ENCODE peak calls at places on chromosomes 12 and 14, in nine cellular contexts. S, A, Y, G, J, I, Q, F and L are unnamed samples. For H3K4me1, the result is how much of the 10 kb centered on the place peaks cover.

GRCh38 chr12:81450920-81451739 is 308.0 kb downstream of the PPFIA2 start:
- DNase-seq in S (peak), A (peak), Y (peak), G (peak), J (no peak), I (no peak), Q (peak), F (no peak), L (peak)

GRCh38 chr14:32019271-32019670 is 57.8 kb upstream of the ARHGAP5 start:
- DNase-seq in S (no peak), A (no peak), Y (no peak), G (no peak), J (no peak), I (no peak), Q (no peak), F (no peak), L (no peak)

GRCh38 chr12:116601524-116601923 is 42.3 kb downstream of the MAP1LC3B2 start:
- DNase-seq in S (peak), A (no peak), Y (no peak), G (no peak), J (no peak), I (no peak), Q (no peak), F (no peak), L (no peak)

GRCh38 chr12:127785535-127785934 is 481.4 kb upstream of the TMEM132C start:
- DNase-seq in S (peak), A (no peak), Y (no peak), G (no peak), J (no peak), I (no peak), Q (no peak), F (no peak), L (no peak)

GRCh38 chr12:48881652-48882324 is 16.1 kb upstream of the RND1 start:
- DNase-seq in S (no peak), A (no peak), Y (no peak), G (no peak), J (no peak), I (no peak), Q (no peak), F (no peak), L (no peak)

GRCh38 chr12:103858953-103859601 is 18.0 kb upstream of the NT5DC3 start:
- DNase-seq in S (peak), A (peak), Y (no peak), G (no peak), J (peak), I (peak), Q (no peak), F (no peak), L (peak)

GRCh38 chr14:24943024-24943423 is 106.9 kb downstream of the STXBP6 start:
- DNase-seq in S (no peak), A (no peak), Y (no peak), G (no peak), J (peak), I (peak), Q (no peak), F (no peak), L (no peak)

GRCh38 chr12:115871714-115872113 is 405.8 kb downstream of the MED13L start:
- DNase-seq in S (peak), A (peak), Y (peak), G (peak), J (no peak), I (no peak), Q (peak), F (no peak), L (peak)

GRCh38 chr14:78399316-78399889 is 229.2 kb downstream of the NRXN3 start:
- DNase-seq in S (peak), A (peak), Y (peak), G (peak), J (no peak), I (no peak), Q (no peak), F (no peak), L (peak)

GRCh38 chr12:14514154-14514842 is 53.4 kb downstream of the PLBD1 start:
- DNase-seq in S (peak), A (peak), Y (peak), G (peak), J (no peak), I (no peak), Q (peak), F (no peak), L (peak)

GRCh38 chr12:104596128-104596799 is 139.5 kb downstream of the CHST11 start:
- DNase-seq in S (no peak), A (peak), Y (no peak), G (no peak), J (no peak), I (peak), Q (no peak), F (no peak), L (no peak)

GRCh38 chr12:4855121-4855924 is 54.4 kb upstream of the KCNA1 start:
- DNase-seq in S (peak), A (peak), Y (peak), G (peak), J (no peak), I (peak), Q (peak), F (peak), L (peak)

GRCh38 chr14:63644741-63645140 is 3.1 kb upstream of the WDR89 start:
- DNase-seq in S (peak), A (no peak), Y (no peak), G (no peak), J (no peak), I (no peak), Q (no peak), F (no peak), L (no peak)

GRCh38 chr12:104351023-104351983 is 47.8 kb downstream of the EID3 start:
- DNase-seq in S (no peak), A (no peak), Y (no peak), G (peak), J (no peak), I (no peak), Q (no peak), F (no peak), L (no peak)

GRCh38 chr14:22918519-22918808 is 485 bp downstream of the RBM23 start:
- DNase-seq in S (no peak), A (no peak), Y (no peak), G (no peak), J (no peak), I (no peak), Q (peak), F (no peak), L (no peak)
- H3K4me1 ChIP-seq in S (under half), A (under half), Y (under half), G (under half), J (under half), I (under half), Q (under half), F (under half), L (under half)

GRCh38 chr12:10163084-10163483 is 8.8 kb downstream of the OLR1 start:
- DNase-seq in S (no peak), A (no peak), Y (no peak), G (no peak), J (no peak), I (no peak), Q (no peak), F (no peak), L (no peak)
- H3K4me1 ChIP-seq in S (under half), A (under half), Y (under half), G (under half), J (under half), I (under half), Q (under half), F (under half), L (under half)

GRCh38 chr12:6235906-6236640 is 35.9 kb downstream of the CD9 start:
- DNase-seq in S (no peak), A (no peak), Y (no peak), G (no peak), J (no peak), I (no peak), Q (no peak), F (no peak), L (no peak)

GRCh38 chr12:6233121-6233971 is 33.1 kb downstream of the CD9 start:
- DNase-seq in S (no peak), A (peak), Y (no peak), G (no peak), J (peak), I (no peak), Q (no peak), F (no peak), L (no peak)

GRCh38 chr12:6235499-6235898 is 35.3 kb downstream of the CD9 start:
- DNase-seq in S (peak), A (peak), Y (peak), G (no peak), J (no peak), I (no peak), Q (no peak), F (no peak), L (peak)

GRCh38 chr12:6234906-6235305 is 34.7 kb downstream of the CD9 start:
- DNase-seq in S (no peak), A (no peak), Y (no peak), G (no peak), J (no peak), I (no peak), Q (no peak), F (no peak), L (no peak)

DNA sequence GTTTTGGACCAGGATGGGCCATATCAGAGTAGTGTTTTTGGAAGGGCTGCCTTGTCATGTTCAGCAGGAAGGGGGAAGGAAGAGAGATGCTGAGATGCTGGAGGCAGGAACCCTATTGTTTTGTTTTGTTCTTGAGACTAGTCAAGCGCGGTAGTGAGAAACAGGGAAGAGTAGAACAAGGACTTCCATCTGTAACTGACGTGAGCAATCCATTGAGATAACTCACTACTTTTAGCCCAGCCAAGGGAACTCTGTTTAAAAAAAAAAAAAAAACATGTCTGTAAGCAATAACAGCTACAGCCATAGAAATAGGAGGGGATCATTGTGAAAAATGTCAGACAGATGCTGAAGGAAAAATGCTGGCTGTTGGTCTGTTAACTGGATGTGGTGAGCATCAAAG is 34.0 kb downstream of the CD9 start:
- DNase-seq in S (no peak), A (no peak), Y (no peak), G (no peak), J (no peak), I (no peak), Q (no peak), F (no peak), L (no peak)
- H3K4me1 ChIP-seq in S (under half), A (half or more), Y (under half), G (under half), J (under half), I (half or more), Q (under half), F (under half), L (half or more)

GRCh38 chr12:1828863-1829262 is 8.5 kb downstream of the LRTM2 start:
- DNase-seq in S (no peak), A (no peak), Y (no peak), G (peak), J (peak), I (no peak), Q (no peak), F (no peak), L (no peak)

GRCh38 chr12:1827806-1828805 is 7.7 kb downstream of the LRTM2 start:
- DNase-seq in S (no peak), A (no peak), Y (no peak), G (no peak), J (peak), I (no peak), Q (no peak), F (no peak), L (no peak)

GRCh38 chr12:1825382-1826102 is 5.2 kb downstream of the LRTM2 start:
- DNase-seq in S (no peak), A (no peak), Y (no peak), G (peak), J (no peak), I (no peak), Q (no peak), F (no peak), L (no peak)

GRCh38 chr12:1826867-1827705 is 6.7 kb downstream of the LRTM2 start:
- DNase-seq in S (no peak), A (no peak), Y (no peak), G (peak), J (peak), I (no peak), Q (no peak), F (no peak), L (no peak)

GRCh38 chr12:1826401-1826800 is 6.0 kb downstream of the LRTM2 start:
- DNase-seq in S (no peak), A (no peak), Y (no peak), G (no peak), J (no peak), I (no peak), Q (no peak), F (no peak), L (no peak)
- H3K4me1 ChIP-seq in S (under half), A (under half), Y (under half), G (under half), J (under half), I (under half), Q (under half), F (under half), L (under half)

DNA sequence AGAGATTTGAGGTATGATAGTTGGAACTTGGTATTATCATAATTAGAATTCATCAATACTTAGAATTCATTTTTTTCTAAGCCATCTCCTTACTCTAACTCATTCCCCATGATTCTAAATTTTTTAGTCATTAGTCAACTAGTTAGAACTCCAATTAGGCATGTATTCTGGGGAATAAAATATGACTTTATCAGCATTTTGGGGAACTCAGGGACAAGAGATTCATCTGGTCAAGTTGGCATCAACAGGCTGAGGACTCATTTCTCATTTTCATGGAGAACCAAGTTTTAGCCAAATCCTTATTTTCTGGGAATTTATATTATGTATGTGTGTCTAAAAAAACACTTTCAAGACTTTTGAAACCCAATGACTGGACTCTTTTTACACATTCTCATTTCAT is 29.2 kb downstream of the DIP2B start:
- DNase-seq in S (peak), A (no peak), Y (no peak), G (no peak), J (no peak), I (no peak), Q (no peak), F (no peak), L (no peak)
- H3K4me1 ChIP-seq in S (half or more), A (half or more), Y (under half), G (under half), J (under half), I (under half), Q (under half), F (under half), L (half or more)

DNA sequence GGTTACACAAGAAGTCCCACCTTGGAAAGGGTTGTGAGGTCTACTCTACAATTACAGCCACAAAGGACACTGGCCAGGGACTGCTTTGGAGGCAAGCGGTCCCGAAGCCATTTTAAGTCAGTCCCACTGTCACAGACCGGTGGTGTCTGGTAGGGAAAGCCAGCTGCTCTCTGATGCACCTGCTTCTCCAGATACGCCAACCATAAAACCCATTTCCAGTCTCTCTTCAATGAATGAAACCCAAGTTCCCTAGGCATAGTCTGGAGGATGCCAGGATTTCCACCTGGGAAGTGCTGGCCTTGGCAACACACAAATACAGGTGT is 32.6 kb downstream of the SYNE3 start:
- DNase-seq in S (no peak), A (no peak), Y (no peak), G (no peak), J (no peak), I (no peak), Q (no peak), F (no peak), L (no peak)
- H3K4me1 ChIP-seq in S (under half), A (under half), Y (under half), G (under half), J (under half), I (half or more), Q (under half), F (under half), L (under half)

GRCh38 chr12:65934480-65935115 is 110.3 kb downstream of the HMGA2 start:
- DNase-seq in S (no peak), A (no peak), Y (no peak), G (no peak), J (no peak), I (no peak), Q (no peak), F (no peak), L (no peak)

GRCh38 chr12:65937806-65938205 is 113.5 kb downstream of the HMGA2 start:
- DNase-seq in S (no peak), A (no peak), Y (no peak), G (no peak), J (no peak), I (no peak), Q (no peak), F (no peak), L (no peak)

GRCh38 chr12:65935906-65936528 is 111.7 kb downstream of the HMGA2 start:
- DNase-seq in S (no peak), A (no peak), Y (peak), G (no peak), J (no peak), I (no peak), Q (no peak), F (no peak), L (no peak)

GRCh38 chr12:65937181-65937641 is 112.9 kb downstream of the HMGA2 start:
- DNase-seq in S (no peak), A (no peak), Y (no peak), G (no peak), J (no peak), I (no peak), Q (no peak), F (no peak), L (no peak)

DNA sequence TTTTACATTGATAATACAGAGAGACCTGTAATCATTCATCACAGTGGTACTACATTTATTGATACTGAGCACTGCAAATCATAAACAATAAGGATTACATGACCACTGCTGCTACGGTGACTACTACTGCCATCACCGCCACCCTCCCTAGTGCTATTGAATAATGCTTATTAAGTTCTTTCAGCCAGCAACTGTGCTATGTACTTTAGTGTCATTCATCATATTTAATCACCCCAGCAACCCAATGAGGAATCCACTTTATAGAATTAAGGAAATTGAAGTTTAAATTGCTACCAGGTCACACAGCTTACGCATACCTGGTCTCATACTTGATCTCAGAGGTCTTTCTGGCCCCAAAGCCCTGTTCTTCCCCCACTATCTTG is 112.2 kb downstream of the HMGA2 start:
- DNase-seq in S (no peak), A (no peak), Y (no peak), G (no peak), J (no peak), I (no peak), Q (no peak), F (no peak), L (no peak)
- H3K4me1 ChIP-seq in S (under half), A (under half), Y (under half), G (under half), J (under half), I (under half), Q (half or more), F (under half), L (under half)